ENCODE peak calls at places on chromosomes 13 and 19, in four cellular contexts. O is bronchial epithelial cell; Z is SHP77 treated with DMSO at 0.1 percent for 48 hours; Y is stimulated activated naive CD4-positive, alpha-beta T cell. V is an unnamed sample.

GRCh38 chr19:19261350-19262189 is 11.5 kb downstream of the TM6SF2 start:
- DNase-seq in O (no peak), Z (no peak), Y (no peak), V (no peak)

GRCh38 chr19:3201911-3202310 is 16.2 kb downstream of the NCLN start:
- DNase-seq in Z (no peak), Y (no peak), O (no peak), V (no peak)

GRCh38 chr19:8194528-8195275 is 14.5 kb upstream of the CERS4 start:
- DNase-seq in Y (peak), Z (no peak), O (no peak), V (no peak)

GRCh38 chr13:50366488-50367174 is 351.4 kb downstream of the KCNRG start:
- DNase-seq in Y (no peak), Z (no peak), O (no peak), V (peak)

GRCh38 chr19:40312533-40312932 is 27.4 kb upstream of the AKT2 start:
- DNase-seq in Y (no peak), O (no peak), Z (no peak), V (no peak)

GRCh38 chr19:39498262-39499081 is at the start of gene DLL3:
- DNase-seq in Z (peak), O (no peak), Y (peak), V (peak)

GRCh38 chr19:50705422-50706019 is 14.1 kb downstream of the SHANK1 start:
- DNase-seq in Z (peak), O (peak), Y (peak), V (peak)

GRCh38 chr13:42875448-42876269 is 94.3 kb downstream of the FAM216B start:
- DNase-seq in Y (no peak), O (no peak), Z (no peak), V (no peak)

GRCh38 chr19:7294571-7295212 is 478 bp upstream of the INSR start:
- DNase-seq in Z (peak), Y (no peak), O (no peak), V (peak)

GRCh38 chr19:3142292-3142670 is 6.4 kb downstream of the GNA15 start:
- DNase-seq in Z (no peak), Y (no peak), O (peak), V (no peak)

GRCh38 chr13:20924758-20925394 is 22.3 kb upstream of the XPO4 start:
- DNase-seq in Z (peak), O (peak), Y (peak), V (peak)

GRCh38 chr19:54190503-54190941 is 586 bp upstream of the TSEN34 start:
- DNase-seq in Z (peak), O (peak), Y (peak), V (peak)

GRCh38 chr19:38685666-38686529 is 38.4 kb downstream of the ACTN4 start:
- DNase-seq in Y (no peak), O (peak), Z (peak), V (no peak)

GRCh38 chr13:111512707-111513106 is 192.3 kb downstream of the TEX29 start:
- DNase-seq in O (no peak), Y (no peak), Z (no peak), V (no peak)

GRCh38 chr13:107650081-107650701 is 565.1 kb downstream of the LIG4 start:
- DNase-seq in O (peak), Y (no peak), Z (peak), V (no peak)

GRCh38 chr19:23415561-23416191 is 20.4 kb upstream of the ZNF91 start:
- DNase-seq in O (peak), Z (no peak), Y (peak), V (no peak)

GRCh38 chr19:49555600-49556411 is 24.6 kb downstream of the NOSIP start:
- DNase-seq in O (peak), Y (peak), Z (no peak), V (peak)

GRCh38 chr13:95445116-95445515 is 107.4 kb upstream of the CLDN10 start:
- DNase-seq in O (no peak), Z (no peak), Y (no peak), V (no peak)

GRCh38 chr19:38057954-38058690 is 151.1 kb downstream of the SIPA1L3 start:
- DNase-seq in Y (no peak), O (no peak), Z (peak), V (peak)

GRCh38 chr19:48330012-48330681 is 4.8 kb downstream of the EMP3 start:
- DNase-seq in O (peak), Z (peak), Y (peak), V (peak)

V was measured in NCI-H1436.